ENCODE peak calls at places on chromosomes 11 and 22, in ten cellular contexts. W is gastrocnemius medialis; H is HCT116; O is AG04450; P is IMR-90; G is endothelial cell of umbilical vein; E is CD8-positive, alpha-beta T cell; I is effector memory CD4-positive, alpha-beta T cell; T is spleen; F is GM23338. X is an unnamed sample.

GRCh38 chr11:61378713-61379313 is 13.6 kb upstream of the TMEM216 start:
- DNase-seq in W (peak; percentile 27), H (no peak), O (peak; percentile 88), P (peak; percentile 97), G (no peak), E (no peak), I (no peak), T (no peak), F (no peak), X (no peak)

GRCh38 chr11:32916361-32916760 is 23.8 kb downstream of the QSER1 start:
- DNase-seq in W (no peak), H (no peak), O (no peak), P (no peak), G (no peak), E (no peak), I (no peak), T (no peak), F (no peak), X (no peak)

GRCh38 chr11:109132539-109132938 is 289.5 kb upstream of the C11orf87 start:
- DNase-seq in W (no peak), H (no peak), O (no peak), P (no peak), G (no peak), E (no peak), I (no peak), T (no peak), F (peak; percentile 55), X (no peak)

GRCh38 chr11:109040303-109040702 is 375.4 kb downstream of the DDX10 start:
- DNase-seq in W (no peak), H (peak; percentile 19), O (no peak), P (no peak), G (no peak), E (no peak), I (no peak), T (no peak), F (peak; percentile 77), X (peak; percentile 33)

GRCh38 chr11:76609736-76610370 is 60.7 kb downstream of the LRRC32 start:
- DNase-seq in W (no peak), H (no peak), O (no peak), P (no peak), G (no peak), E (no peak), I (no peak), T (no peak), F (no peak), X (no peak)

GRCh38 chr11:69141742-69142141 is 14.0 kb upstream of the SMIM38 start:
- DNase-seq in W (no peak), H (no peak), O (no peak), P (peak; percentile 8), G (no peak), E (no peak), I (no peak), T (no peak), F (no peak), X (peak; percentile 38)

GRCh38 chr11:70111269-70112016 is 33.3 kb downstream of the ANO1 start:
- DNase-seq in W (peak; percentile 35), H (no peak), O (peak; percentile 27), P (peak; percentile 67), G (no peak), E (no peak), I (no peak), T (no peak), F (peak; percentile 43), X (peak; percentile 84)

GRCh38 chr11:62694455-62695167 is 5.3 kb upstream of the LRRN4CL start:
- DNase-seq in W (peak; percentile 84), H (peak; percentile 72), O (peak; percentile 55), P (peak; percentile 82), G (peak; percentile 68), E (peak; percentile 83), I (peak; percentile 60), T (peak; percentile 90), F (peak; percentile 94), X (peak; percentile 83)

GRCh38 chr11:120652705-120653335 is 141.3 kb downstream of the GRIK4 start:
- DNase-seq in W (no peak), H (no peak), O (no peak), P (peak; percentile 13), G (no peak), E (no peak), I (no peak), T (peak; percentile 41), F (peak; percentile 52), X (no peak)

GRCh38 chr22:40803292-40803691 is 15.9 kb downstream of the SLC25A17 start:
- DNase-seq in W (no peak), H (no peak), O (no peak), P (peak; percentile 26), G (peak; percentile 30), E (no peak), I (no peak), T (no peak), F (no peak), X (no peak)
- H3K27me3 ChIP-seq in W (no peaks in the 10 kb centered on the region), H (no peaks in the 10 kb centered on the region), O (no peaks in the 10 kb centered on the region), P (no peaks in the 10 kb centered on the region), G (no peaks in the 10 kb centered on the region), E (no peaks in the 10 kb centered on the region), I (no peaks in the 10 kb centered on the region), T (no peaks in the 10 kb centered on the region), F (no peaks in the 10 kb centered on the region), X (no peaks in the 10 kb centered on the region)

GRCh38 chr11:90555477-90555876 is 332.6 kb upstream of the CHORDC1 start:
- DNase-seq in W (no peak), H (no peak), O (no peak), P (no peak), G (no peak), E (no peak), I (no peak), T (no peak), F (no peak), X (no peak)

GRCh38 chr11:90558328-90558865 is 335.5 kb upstream of the CHORDC1 start:
- DNase-seq in W (no peak), H (no peak), O (no peak), P (no peak), G (no peak), E (no peak), I (no peak), T (peak; percentile 39), F (no peak), X (no peak)

GRCh38 chr11:90556026-90556425 is 333.2 kb upstream of the CHORDC1 start:
- DNase-seq in W (no peak), H (no peak), O (no peak), P (no peak), G (no peak), E (no peak), I (no peak), T (no peak), F (no peak), X (no peak)

DNA sequence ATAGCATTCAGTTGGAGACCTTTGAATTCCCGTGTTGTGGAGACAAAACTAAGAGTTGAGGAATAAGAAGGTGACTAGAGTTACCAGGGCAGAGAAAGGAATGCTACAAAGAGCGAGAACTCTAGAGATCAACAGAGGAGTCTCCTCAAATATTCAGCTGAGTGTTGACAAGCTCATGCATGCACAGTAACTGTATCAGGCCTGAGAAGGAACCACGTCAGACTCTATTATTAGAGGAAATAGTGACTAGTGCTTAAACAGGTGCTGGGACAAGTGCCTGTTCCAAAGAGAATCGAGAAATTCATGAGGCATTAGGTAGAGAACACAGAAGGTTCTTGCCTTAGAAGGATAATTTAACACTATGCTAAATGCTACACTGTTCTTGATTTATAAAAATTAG is 333.8 kb upstream of the CHORDC1 start:
- DNase-seq in W (peak; percentile 30), H (no peak), O (no peak), P (no peak), G (no peak), E (no peak), I (no peak), T (no peak), F (no peak), X (no peak)
- H3K27ac ChIP-seq in W (peak overlapping the region; percentile 66), H (no peak overlapping the region), O (no peak overlapping the region), P (no peak overlapping the region), G (no peak overlapping the region), E (no peak overlapping the region), I (no peak overlapping the region), T (no peak overlapping the region), F (no peak overlapping the region), X (no peak overlapping the region)

GRCh38 chr22:40415531-40416266 is 45.3 kb downstream of the SGSM3 start:
- DNase-seq in W (no peak), H (no peak), O (no peak), P (peak; percentile 12), G (peak; percentile 25), E (no peak), I (no peak), T (peak; percentile 89), F (no peak), X (no peak)

GRCh38 chr22:40416267-40416570 is 45.8 kb downstream of the SGSM3 start:
- DNase-seq in W (no peak), H (no peak), O (no peak), P (no peak), G (no peak), E (no peak), I (no peak), T (peak; percentile 75), F (no peak), X (no peak)

GRCh38 chr22:40417041-40417440 is 46.6 kb downstream of the SGSM3 start:
- DNase-seq in W (no peak), H (no peak), O (no peak), P (no peak), G (no peak), E (no peak), I (no peak), T (peak; percentile 70), F (no peak), X (no peak)

GRCh38 chr22:40417881-40418280 is 47.5 kb downstream of the SGSM3 start:
- DNase-seq in W (no peak), H (no peak), O (no peak), P (no peak), G (no peak), E (no peak), I (no peak), T (peak; percentile 73), F (no peak), X (no peak)

DNA sequence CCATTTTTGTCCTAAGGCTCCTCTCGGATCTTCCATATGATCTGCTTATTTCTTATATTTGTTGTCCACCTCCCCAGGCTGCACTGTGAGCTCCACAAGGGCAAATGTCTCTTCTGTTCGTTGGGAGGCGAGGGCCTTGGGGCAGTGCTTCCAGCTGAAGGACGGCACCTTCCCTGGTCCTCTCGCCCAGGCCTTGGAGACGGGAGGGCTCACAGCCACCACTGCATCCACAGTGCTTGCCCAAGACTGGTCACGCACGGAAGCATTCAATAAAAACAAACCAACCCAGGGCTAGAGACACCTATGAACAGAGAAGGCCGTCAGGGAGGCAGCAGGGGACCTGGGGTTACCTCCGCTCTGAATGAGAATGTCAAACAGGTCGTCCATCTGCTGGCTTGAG is 46.2 kb downstream of the SGSM3 start:
- DNase-seq in W (no peak), H (no peak), O (no peak), P (no peak), G (no peak), E (no peak), I (no peak), T (peak; percentile 72), F (no peak), X (no peak)
- H3K4me3 ChIP-seq in W (no peak overlapping the region), H (no peak overlapping the region), O (no peak overlapping the region), P (no peak overlapping the region), G (no peak overlapping the region), E (no peak overlapping the region), I (no peak overlapping the region), T (no peak overlapping the region), F (no peak overlapping the region), X (no peak overlapping the region)

DNA sequence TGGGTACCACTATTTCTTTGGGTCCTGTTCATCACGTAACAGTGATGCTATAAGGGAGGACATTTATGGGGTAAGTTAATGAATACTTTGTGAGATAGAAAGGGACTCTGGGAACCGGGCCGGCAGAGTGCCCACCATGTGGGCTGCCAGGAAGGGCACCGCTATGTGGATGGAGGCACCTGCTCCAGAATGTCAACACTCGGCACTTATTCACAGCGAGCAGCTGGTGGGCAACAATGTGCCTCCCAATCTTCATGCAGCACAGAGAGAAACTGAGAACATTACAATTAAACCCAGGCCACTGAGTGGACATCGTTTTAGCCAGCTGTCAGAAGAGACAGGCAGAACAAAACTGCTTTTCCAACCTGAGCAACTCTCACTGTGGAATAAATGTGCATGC is 15.8 kb upstream of the ELFN2 start:
- DNase-seq in W (no peak), H (no peak), O (no peak), P (no peak), G (no peak), E (no peak), I (no peak), T (no peak), F (no peak), X (no peak)
- H3K27me3 ChIP-seq in W (no peaks in the 10 kb centered on the region), H (no peaks in the 10 kb centered on the region), O (no peaks in the 10 kb centered on the region), P (peaks cover 2% of the 10 kb centered on the region), G (peaks cover 2% of the 10 kb centered on the region), E (no peaks in the 10 kb centered on the region), I (no peaks in the 10 kb centered on the region), T (no peaks in the 10 kb centered on the region), F (no peaks in the 10 kb centered on the region), X (no peaks in the 10 kb centered on the region)